ENCODE peak calls at places on chromosomes 4 and X, in five cellular contexts. R is astrocyte of the cerebellum, E is heart left ventricle, Y is NCI-H345, B is islet precursor cell. P is an unnamed sample.

GRCh38 chrX:67614414-67614813 is 70.6 kb downstream of the AR start:
- DNase-seq in R (no peak), B (no peak), Y (no peak), E (no peak), P (no peak)

GRCh38 chrX:150845091-150845490 is 53.4 kb downstream of the CD99L2 start:
- DNase-seq in R (no peak), E (no peak), B (no peak), Y (no peak), P (no peak)

GRCh38 chr4:81724925-81725329 is 253.2 kb upstream of the RASGEF1B start:
- DNase-seq in E (peak; percentile 33), R (no peak), Y (peak; percentile 32), B (peak; percentile 96), P (peak; percentile 79)

GRCh38 chr4:21879187-21879586 is 69.4 kb downstream of the KCNIP4 start:
- DNase-seq in R (no peak), Y (no peak), E (no peak), B (peak; percentile 71), P (peak; percentile 87)

GRCh38 chrX:153635788-153636668 is 11.0 kb upstream of the DUSP9 start:
- DNase-seq in B (peak; percentile 85), R (no peak), Y (no peak), E (no peak), P (peak; percentile 92)

GRCh38 chr4:151960449-151961246 is 199.8 kb upstream of the GATB start:
- DNase-seq in E (peak; percentile 20), B (no peak), Y (no peak), R (no peak), P (no peak)

GRCh38 chr4:148530114-148530513 is 87.9 kb upstream of the NR3C2 start:
- DNase-seq in E (no peak), B (no peak), Y (no peak), R (no peak), P (no peak)

GRCh38 chrX:646228-646495 is 15.6 kb downstream of the SHOX start:
- DNase-seq in B (no peak), E (no peak), R (no peak), Y (no peak), P (peak; percentile 36)

GRCh38 chrX:123087326-123087725 is 96.8 kb upstream of the GRIA3 start:
- DNase-seq in B (no peak), E (no peak), Y (no peak), R (no peak), P (no peak)

GRCh38 chr4:96519291-96519690 is 679.4 kb downstream of the PDHA2 start:
- DNase-seq in B (no peak), Y (no peak), R (no peak), E (no peak), P (no peak)

GRCh38 chr4:177448850-177449249 is 6.6 kb upstream of the AGA start:
- DNase-seq in R (peak; percentile 51), B (no peak), E (no peak), Y (no peak), P (no peak)

GRCh38 chr4:1209821-1210220 is 37.4 kb upstream of the SPON2 start:
- DNase-seq in B (peak; percentile 94), Y (no peak), E (peak; percentile 91), R (no peak), P (no peak)

GRCh38 chr4:38548256-38548655 is 115.7 kb upstream of the KLF3 start:
- DNase-seq in Y (no peak), B (no peak), E (no peak), R (no peak), P (no peak)

GRCh38 chrX:118727686-118728339 is 407 bp downstream of the IL13RA1 start:
- DNase-seq in E (peak; percentile 58), Y (peak; percentile 12), R (no peak), B (peak; percentile 54), P (no peak)

GRCh38 chr4:88963817-88964216 is 93.2 kb downstream of the FAM13A start:
- DNase-seq in E (no peak), Y (peak; percentile 38), R (no peak), B (no peak), P (no peak)

GRCh38 chr4:5720157-5720850 is 9.3 kb downstream of the EVC start:
- DNase-seq in E (no peak), Y (no peak), B (no peak), R (no peak), P (no peak)

GRCh38 chr4:77777135-77777777 is 41.9 kb downstream of the CNOT6L start:
- DNase-seq in Y (no peak), E (no peak), B (no peak), R (no peak), P (no peak)

GRCh38 chr4:79964715-79965345 is 108.2 kb downstream of the ANTXR2 start:
- DNase-seq in B (peak; percentile 79), E (no peak), R (peak; percentile 23), Y (no peak), P (peak; percentile 90)

P was measured in endodermal cell.